ENCODE peak calls at places on chromosome 13, in six cellular contexts. T is B cell, U is AG10803, C is thoracic aorta, A is K562, L is GM20000. W is an unnamed sample.

GRCh38 chr13:74272826-74273225 is 138.6 kb upstream of the KLF12 start:
- DNase-seq in T (no peak), U (no peak), C (no peak), A (no peak), L (no peak), W (no peak)

GRCh38 chr13:53781941-53782340 is 753.3 kb downstream of the OLFM4 start:
- DNase-seq in T (no peak), U (no peak), C (no peak), A (no peak), L (no peak), W (no peak)

GRCh38 chr13:54934121-54934520 is 1905.5 kb downstream of the OLFM4 start:
- DNase-seq in T (no peak), U (no peak), C (no peak), A (no peak), L (no peak), W (no peak)

GRCh38 chr13:95535243-95535642 is 17.3 kb upstream of the CLDN10 start:
- DNase-seq in T (no peak), U (peak; percentile 8), C (no peak), A (no peak), L (no peak), W (peak; percentile 18)

GRCh38 chr13:101406787-101407186 is 9.5 kb downstream of the NALCN start:
- DNase-seq in T (no peak), U (peak; percentile 27), C (no peak), A (no peak), L (no peak), W (no peak)

GRCh38 chr13:31807090-31807541 is 67.8 kb downstream of the RXFP2 start:
- DNase-seq in T (no peak), U (peak; percentile 64), C (no peak), A (no peak), L (no peak), W (no peak)

GRCh38 chr13:83312194-83312593 is 570.1 kb downstream of the SLITRK1 start:
- DNase-seq in T (no peak), U (no peak), C (no peak), A (no peak), L (no peak), W (no peak)

GRCh38 chr13:21234537-21234936 is 58.1 kb downstream of the MRPL57 start:
- DNase-seq in T (no peak), U (peak; percentile 35), C (no peak), A (no peak), L (no peak), W (no peak)

GRCh38 chr13:38496956-38497355 is 147.3 kb downstream of the UFM1 start:
- DNase-seq in T (no peak), U (no peak), C (no peak), A (no peak), L (no peak), W (no peak)

GRCh38 chr13:104530741-104531140 is 1464.5 kb upstream of the SLC10A2 start:
- DNase-seq in T (no peak), U (no peak), C (no peak), A (no peak), L (no peak), W (no peak)

GRCh38 chr13:102035969-102036368 is 365.9 kb downstream of the FGF14 start:
- DNase-seq in T (no peak), U (no peak), C (no peak), A (no peak), L (no peak), W (no peak)

GRCh38 chr13:78978381-78978998 is 319.5 kb upstream of the OBI1 start:
- DNase-seq in T (peak; percentile 53), U (peak; percentile 63), C (no peak), A (peak; percentile 24), L (peak; percentile 41), W (peak; percentile 52)

GRCh38 chr13:26784704-26785639 is 24.4 kb upstream of the GPR12 start:
- DNase-seq in T (peak; percentile 86), U (no peak), C (no peak), A (no peak), L (no peak), W (no peak)

GRCh38 chr13:27455331-27455855 is 5.0 kb upstream of the MTIF3 start:
- DNase-seq in T (no peak), U (no peak), C (no peak), A (no peak), L (peak; percentile 50), W (no peak)

GRCh38 chr13:79782541-79783216 is 301.7 kb downstream of the NDFIP2 start:
- DNase-seq in T (no peak), U (peak; percentile 10), C (no peak), A (no peak), L (no peak), W (no peak)

GRCh38 chr13:101217086-101217485 is 199.2 kb downstream of the NALCN start:
- DNase-seq in T (no peak), U (no peak), C (no peak), A (no peak), L (no peak), W (no peak)

GRCh38 chr13:74040200-74040599 is 94.0 kb downstream of the KLF12 start:
- DNase-seq in T (no peak), U (no peak), C (no peak), A (peak; percentile 17), L (peak; percentile 42), W (peak; percentile 31)

GRCh38 chr13:31898383-31899071 is 133.0 kb upstream of the FRY start:
- DNase-seq in T (no peak), U (no peak), C (no peak), A (no peak), L (peak; percentile 17), W (no peak)

GRCh38 chr13:80242728-80243427 is 98.0 kb downstream of the SPRY2 start:
- DNase-seq in T (no peak), U (no peak), C (no peak), A (no peak), L (no peak), W (no peak)

GRCh38 chr13:68588623-68589022 is 1358.5 kb upstream of the PCDH9 start:
- DNase-seq in T (peak; percentile 48), U (no peak), C (no peak), A (no peak), L (no peak), W (peak; percentile 16)

GRCh38 chr13:74077847-74078246 is 56.4 kb downstream of the KLF12 start:
- DNase-seq in T (no peak), U (peak; percentile 17), C (no peak), A (no peak), L (no peak), W (no peak)

GRCh38 chr13:45162821-45163220 is 38.0 kb downstream of the KCTD4 start:
- DNase-seq in T (no peak), U (peak; percentile 88), C (no peak), A (no peak), L (no peak), W (no peak)

GRCh38 chr13:50359779-50360178 is 344.5 kb downstream of the KCNRG start:
- DNase-seq in T (no peak), U (no peak), C (no peak), A (no peak), L (no peak), W (no peak)

DNA sequence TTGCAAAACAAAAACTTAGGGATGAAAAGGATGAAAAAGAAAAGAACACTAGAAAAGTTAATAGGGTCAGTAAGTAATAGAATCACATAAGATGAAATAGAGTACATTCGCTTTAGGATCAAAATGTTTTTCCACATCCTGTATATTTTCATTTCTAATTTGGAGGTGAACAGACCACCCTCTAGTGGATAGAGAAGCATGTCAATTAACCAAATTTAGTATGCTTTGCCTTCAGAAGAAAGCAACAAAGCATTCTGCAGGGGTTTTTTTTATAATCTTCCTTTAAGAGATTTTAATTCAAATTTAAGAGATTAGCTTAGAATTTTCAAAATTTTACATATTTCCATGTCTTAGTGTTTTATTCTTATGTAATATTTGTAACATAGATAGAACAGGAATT is 610.9 kb upstream of the SGCG start:
- DNase-seq in T (no peak), U (no peak), C (no peak), A (no peak), L (no peak), W (no peak)
- TF ChIP-seq CTCF in T (no peak), U (no peak), C (no peak), A (no peak), L (no peak), W (no peak)

GRCh38 chr13:76822691-76823267 is 63.4 kb downstream of the KCTD12 start:
- DNase-seq in T (no peak), U (peak; percentile 71), C (no peak), A (no peak), L (peak; percentile 36), W (no peak)
- TF ChIP-seq CTCF in T (no peak), U (peak; percentile 60), C (peak; percentile 24), A (no peak), L (peak; percentile 39), W (peak; percentile 32)

GRCh38 chr13:23510544-23510916 is 59.7 kb upstream of the TNFRSF19 start:
- DNase-seq in T (no peak), U (peak; percentile 81), C (no peak), A (no peak), L (no peak), W (no peak)

GRCh38 chr13:23509781-23510543 is 60.2 kb upstream of the TNFRSF19 start:
- DNase-seq in T (no peak), U (peak; percentile 78), C (no peak), A (no peak), L (no peak), W (no peak)

GRCh38 chr13:23512762-23513395 is 57.3 kb upstream of the TNFRSF19 start:
- DNase-seq in T (no peak), U (no peak), C (no peak), A (no peak), L (no peak), W (no peak)

GRCh38 chr13:23513460-23513859 is 56.8 kb upstream of the TNFRSF19 start:
- DNase-seq in T (no peak), U (no peak), C (no peak), A (no peak), L (no peak), W (no peak)

DNA sequence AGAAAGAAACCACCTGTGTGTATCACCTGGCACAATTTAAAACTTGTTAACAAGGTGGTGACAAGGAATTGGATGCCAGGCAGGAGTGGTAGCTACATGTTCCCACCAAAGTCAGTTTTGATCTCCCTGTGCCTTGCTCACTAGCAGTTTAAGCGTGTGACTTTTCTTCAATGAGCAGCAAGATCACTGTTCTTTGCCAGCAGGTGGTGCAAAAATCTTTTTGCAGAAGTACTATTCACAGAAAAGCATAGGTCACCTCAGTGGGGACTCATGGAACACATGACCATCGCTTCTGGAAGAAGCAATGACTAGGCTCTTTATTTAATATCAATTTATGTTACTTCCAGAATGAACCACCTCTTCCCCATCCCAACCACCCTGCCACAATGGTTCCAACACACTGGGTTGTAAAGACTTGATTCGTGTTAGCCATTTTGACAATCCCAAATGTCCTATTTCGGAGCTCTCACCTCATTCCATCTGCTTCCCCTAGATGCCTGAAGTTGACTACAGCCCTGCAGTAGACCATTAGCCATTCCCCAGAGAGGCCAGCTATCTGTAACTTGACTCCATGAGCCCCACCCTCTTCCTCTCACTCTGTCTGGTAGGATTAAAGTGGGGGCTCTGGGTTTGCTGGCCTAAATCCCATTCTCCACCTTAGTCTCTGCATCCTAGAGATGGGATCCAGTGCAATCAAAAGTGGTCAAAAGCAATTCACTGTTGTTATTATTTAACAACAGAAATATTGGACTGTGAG is 59.1 kb upstream of the TNFRSF19 start:
- DNase-seq in T (no peak), U (no peak), C (no peak), A (no peak), L (peak; percentile 52), W (peak; percentile 53)
- TF ChIP-seq CTCF in T (peak; percentile 21), U (peak; percentile 40), C (no peak), A (no peak), L (peak; percentile 21), W (peak; percentile 47)

DNA sequence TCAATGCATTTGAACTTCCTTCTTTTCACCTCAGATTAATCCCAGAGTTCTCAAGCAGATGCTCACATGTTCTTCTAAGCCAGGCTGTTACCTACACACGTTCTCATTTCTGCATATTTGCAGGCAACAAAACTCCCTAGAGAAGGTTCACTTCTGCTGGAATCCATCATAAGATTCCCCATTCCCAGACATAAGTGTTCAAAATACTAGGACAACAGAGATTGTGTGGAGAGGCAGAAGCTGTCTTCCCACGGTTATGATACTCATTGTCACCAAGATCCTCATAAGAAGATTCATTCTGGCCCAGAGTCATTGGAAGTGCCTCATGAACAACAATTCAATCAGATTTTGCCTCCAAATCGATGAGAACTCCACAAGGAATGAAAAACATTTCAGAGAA is 931.6 kb upstream of the MIR17HG start:
- DNase-seq in T (no peak), U (no peak), C (no peak), A (no peak), L (no peak), W (no peak)
- TF ChIP-seq CTCF in T (no peak), U (no peak), C (no peak), A (no peak), L (no peak), W (no peak)

W was measured in GM12864.